ENCODE peak calls at places on chromosomes 16 and 17, in five cellular contexts. One of them, this sample, is unnamed.
A peak's percentile ranks its signal among the peaks of the same experiment; 100 is the strongest.

GRCh38 chr16:65142276-65142675 is 20.4 kb upstream of the CDH11 start:
- DNase-seq in HT-29: no peak
- DNase-seq in G401: no peak
- DNase-seq in CMK: no peak
- DNase-seq in activated CD4-positive, alpha-beta T cell treated with anti-CD3 and anti-CD28 coated beads, Interleukin-2, amount 10 ng/mL, durations not matched to agents 24 days and 14 days: no peak
- DNase-seq in this sample: no peak

GRCh38 chr17:33086878-33087277 is 95.2 kb downstream of the SPACA3 start:
- DNase-seq in G401: no peak
- DNase-seq in HT-29: no peak
- DNase-seq in activated CD4-positive, alpha-beta T cell treated with anti-CD3 and anti-CD28 coated beads, Interleukin-2, amount 10 ng/mL, durations not matched to agents 24 days and 14 days: no peak
- DNase-seq in CMK: no peak
- DNase-seq in this sample: no peak

GRCh38 chr17:77923135-77923534 is 35.4 kb upstream of the TNRC6C start:
- DNase-seq in HT-29: no peak
- DNase-seq in G401: no peak
- DNase-seq in CMK: no peak
- DNase-seq in activated CD4-positive, alpha-beta T cell treated with anti-CD3 and anti-CD28 coated beads, Interleukin-2, amount 10 ng/mL, durations not matched to agents 24 days and 14 days: no peak
- DNase-seq in this sample: no peak

GRCh38 chr17:4950075-4950756 is 703 bp upstream of the ENO3 start:
- DNase-seq in CMK: no peak
- DNase-seq in G401: peak; percentile 25
- DNase-seq in activated CD4-positive, alpha-beta T cell treated with anti-CD3 and anti-CD28 coated beads, Interleukin-2, amount 10 ng/mL, durations not matched to agents 24 days and 14 days: no peak
- DNase-seq in HT-29: peak; percentile 32
- DNase-seq in this sample: no peak

GRCh38 chr16:84448444-84448843 is 56.0 kb downstream of the MEAK7 start:
- DNase-seq in G401: no peak
- DNase-seq in HT-29: no peak
- DNase-seq in activated CD4-positive, alpha-beta T cell treated with anti-CD3 and anti-CD28 coated beads, Interleukin-2, amount 10 ng/mL, durations not matched to agents 24 days and 14 days: no peak
- DNase-seq in CMK: no peak
- DNase-seq in this sample: no peak

GRCh38 chr17:61981323-61981722 is 53.5 kb upstream of the INTS2 start:
- DNase-seq in activated CD4-positive, alpha-beta T cell treated with anti-CD3 and anti-CD28 coated beads, Interleukin-2, amount 10 ng/mL, durations not matched to agents 24 days and 14 days: no peak
- DNase-seq in CMK: no peak
- DNase-seq in HT-29: no peak
- DNase-seq in G401: no peak
- DNase-seq in this sample: no peak

GRCh38 chr16:88406096-88407041 is 23.6 kb downstream of the ZNF469 start:
- DNase-seq in G401: no peak
- DNase-seq in CMK: no peak
- DNase-seq in activated CD4-positive, alpha-beta T cell treated with anti-CD3 and anti-CD28 coated beads, Interleukin-2, amount 10 ng/mL, durations not matched to agents 24 days and 14 days: no peak
- DNase-seq in HT-29: no peak
- DNase-seq in this sample: no peak

GRCh38 chr16:24685539-24686432 is 43.7 kb upstream of the TNRC6A start:
- DNase-seq in G401: peak; percentile 98
- DNase-seq in CMK: no peak
- DNase-seq in activated CD4-positive, alpha-beta T cell treated with anti-CD3 and anti-CD28 coated beads, Interleukin-2, amount 10 ng/mL, durations not matched to agents 24 days and 14 days: no peak
- DNase-seq in HT-29: peak; percentile 23
- DNase-seq in this sample: peak; percentile 72

GRCh38 chr17:79940381-79941087 is 95.1 kb downstream of the TBC1D16 start:
- DNase-seq in activated CD4-positive, alpha-beta T cell treated with anti-CD3 and anti-CD28 coated beads, Interleukin-2, amount 10 ng/mL, durations not matched to agents 24 days and 14 days: no peak
- DNase-seq in HT-29: no peak
- DNase-seq in G401: no peak
- DNase-seq in CMK: no peak
- DNase-seq in this sample: no peak

GRCh38 chr16:71320021-71320420 is 30.8 kb upstream of the CMTR2 start:
- DNase-seq in activated CD4-positive, alpha-beta T cell treated with anti-CD3 and anti-CD28 coated beads, Interleukin-2, amount 10 ng/mL, durations not matched to agents 24 days and 14 days: no peak
- DNase-seq in HT-29: no peak
- DNase-seq in G401: no peak
- DNase-seq in CMK: no peak
- DNase-seq in this sample: no peak

GRCh38 chr17:80833952-80834895 is 157.4 kb upstream of the CHMP6 start:
- DNase-seq in HT-29: no peak
- DNase-seq in activated CD4-positive, alpha-beta T cell treated with anti-CD3 and anti-CD28 coated beads, Interleukin-2, amount 10 ng/mL, durations not matched to agents 24 days and 14 days: no peak
- DNase-seq in G401: peak; percentile 76
- DNase-seq in CMK: no peak
- DNase-seq in this sample: peak; percentile 65

GRCh38 chr16:79269211-79269863 is 331.2 kb downstream of the MAF start:
- DNase-seq in HT-29: no peak
- DNase-seq in CMK: no peak
- DNase-seq in G401: no peak
- DNase-seq in activated CD4-positive, alpha-beta T cell treated with anti-CD3 and anti-CD28 coated beads, Interleukin-2, amount 10 ng/mL, durations not matched to agents 24 days and 14 days: peak; percentile 88
- DNase-seq in this sample: no peak

GRCh38 chr17:39194089-39194984 is 3.1 kb downstream of the CACNB1 start:
- DNase-seq in activated CD4-positive, alpha-beta T cell treated with anti-CD3 and anti-CD28 coated beads, Interleukin-2, amount 10 ng/mL, durations not matched to agents 24 days and 14 days: no peak
- DNase-seq in G401: peak; percentile 88
- DNase-seq in HT-29: peak; percentile 23
- DNase-seq in CMK: no peak
- DNase-seq in this sample: no peak

GRCh38 chr17:45775576-45776011 is 8.5 kb upstream of the CRHR1 start:
- DNase-seq in CMK: no peak
- DNase-seq in activated CD4-positive, alpha-beta T cell treated with anti-CD3 and anti-CD28 coated beads, Interleukin-2, amount 10 ng/mL, durations not matched to agents 24 days and 14 days: no peak
- DNase-seq in HT-29: peak; percentile 42
- DNase-seq in G401: peak; percentile 79
- DNase-seq in this sample: peak; percentile 70

GRCh38 chr17:78793415-78793814 is 11.3 kb upstream of the CYTH1 start:
- DNase-seq in HT-29: no peak
- DNase-seq in G401: no peak
- DNase-seq in CMK: no peak
- DNase-seq in activated CD4-positive, alpha-beta T cell treated with anti-CD3 and anti-CD28 coated beads, Interleukin-2, amount 10 ng/mL, durations not matched to agents 24 days and 14 days: no peak
- DNase-seq in this sample: no peak

This sample was measured in MG63.